ENCODE peak calls at places on chromosomes 13 and 19, in nine cellular contexts. One of them, this sample, is unnamed.

GRCh38 chr13:107271226-107271625 is 703.3 kb upstream of the ARGLU1 start:
- DNase-seq in psoas muscle: no peak
- DNase-seq in fibroblast of pulmonary artery: peak
- DNase-seq in RWPE1: no peak
- DNase-seq in keratinocyte: no peak
- DNase-seq in IMR-90: peak
- DNase-seq in A549: no peak
- DNase-seq in CD4-positive, alpha-beta T cell: no peak
- DNase-seq in AG04450: no peak
- DNase-seq in this sample: peak

GRCh38 chr19:27765397-27765796 is 1447.6 kb downstream of the UQCRFS1 start:
- DNase-seq in psoas muscle: no peak
- DNase-seq in fibroblast of pulmonary artery: no peak
- DNase-seq in RWPE1: no peak
- DNase-seq in keratinocyte: no peak
- DNase-seq in IMR-90: no peak
- DNase-seq in A549: no peak
- DNase-seq in CD4-positive, alpha-beta T cell: no peak
- DNase-seq in AG04450: no peak
- DNase-seq in this sample: no peak

GRCh38 chr19:330503-330902 is 14.1 kb downstream of the MIER2 start:
- DNase-seq in psoas muscle: no peak
- DNase-seq in fibroblast of pulmonary artery: no peak
- DNase-seq in RWPE1: no peak
- DNase-seq in keratinocyte: no peak
- DNase-seq in IMR-90: no peak
- DNase-seq in A549: no peak
- DNase-seq in CD4-positive, alpha-beta T cell: no peak
- DNase-seq in AG04450: no peak
- DNase-seq in this sample: no peak

GRCh38 chr19:1568320-1569019 is at the start of gene MEX3D:
- DNase-seq in psoas muscle: peak
- DNase-seq in fibroblast of pulmonary artery: peak
- DNase-seq in RWPE1: peak
- DNase-seq in keratinocyte: no peak
- DNase-seq in IMR-90: peak
- DNase-seq in A549: peak
- DNase-seq in CD4-positive, alpha-beta T cell: peak
- DNase-seq in AG04450: no peak
- DNase-seq in this sample: peak

GRCh38 chr19:16216744-16217670 is 19.3 kb downstream of the AP1M1 start:
- DNase-seq in psoas muscle: no peak
- DNase-seq in fibroblast of pulmonary artery: no peak
- DNase-seq in RWPE1: no peak
- DNase-seq in keratinocyte: no peak
- DNase-seq in IMR-90: no peak
- DNase-seq in A549: no peak
- DNase-seq in CD4-positive, alpha-beta T cell: no peak
- DNase-seq in AG04450: no peak
- DNase-seq in this sample: no peak

GRCh38 chr13:98103942-98104880 is 38.7 kb upstream of the FARP1 start:
- DNase-seq in psoas muscle: no peak
- DNase-seq in fibroblast of pulmonary artery: peak
- DNase-seq in RWPE1: peak
- DNase-seq in keratinocyte: no peak
- DNase-seq in IMR-90: peak
- DNase-seq in A549: peak
- DNase-seq in CD4-positive, alpha-beta T cell: no peak
- DNase-seq in AG04450: no peak
- DNase-seq in this sample: peak

GRCh38 chr19:12792853-12793289 is 1.6 kb downstream of the JUNB start:
- DNase-seq in psoas muscle: no peak
- DNase-seq in fibroblast of pulmonary artery: no peak
- DNase-seq in RWPE1: no peak
- DNase-seq in keratinocyte: no peak
- DNase-seq in IMR-90: no peak
- DNase-seq in A549: no peak
- DNase-seq in CD4-positive, alpha-beta T cell: peak
- DNase-seq in AG04450: no peak
- DNase-seq in this sample: no peak

GRCh38 chr19:17829855-17830566 is 8.7 kb upstream of the INSL3 start:
- DNase-seq in psoas muscle: no peak
- DNase-seq in fibroblast of pulmonary artery: peak
- DNase-seq in RWPE1: peak
- DNase-seq in keratinocyte: peak
- DNase-seq in IMR-90: peak
- DNase-seq in A549: peak
- DNase-seq in CD4-positive, alpha-beta T cell: no peak
- DNase-seq in AG04450: no peak
- DNase-seq in this sample: peak

GRCh38 chr19:9362905-9363304 is at the start of gene ZNF177:
- DNase-seq in psoas muscle: no peak
- DNase-seq in fibroblast of pulmonary artery: no peak
- DNase-seq in RWPE1: no peak
- DNase-seq in keratinocyte: no peak
- DNase-seq in IMR-90: no peak
- DNase-seq in A549: no peak
- DNase-seq in CD4-positive, alpha-beta T cell: no peak
- DNase-seq in AG04450: no peak
- DNase-seq in this sample: no peak

GRCh38 chr13:30572859-30573275 is 44.9 kb upstream of the USPL1 start:
- DNase-seq in psoas muscle: no peak
- DNase-seq in fibroblast of pulmonary artery: peak
- DNase-seq in RWPE1: peak
- DNase-seq in keratinocyte: no peak
- DNase-seq in IMR-90: peak
- DNase-seq in A549: peak
- DNase-seq in CD4-positive, alpha-beta T cell: no peak
- DNase-seq in AG04450: no peak
- DNase-seq in this sample: peak
- TF ChIP-seq CTCF in psoas muscle: peak
- TF ChIP-seq CTCF in fibroblast of pulmonary artery: peak
- TF ChIP-seq CTCF in RWPE1: peak
- TF ChIP-seq CTCF in keratinocyte: no peak
- TF ChIP-seq CTCF in IMR-90: peak
- TF ChIP-seq CTCF in A549: peak
- TF ChIP-seq CTCF in CD4-positive, alpha-beta T cell: peak
- TF ChIP-seq CTCF in AG04450: peak
- TF ChIP-seq CTCF in this sample: peak

GRCh38 chr19:13952154-13953020 is at the start of gene DCAF15:
- DNase-seq in psoas muscle: peak
- DNase-seq in fibroblast of pulmonary artery: peak
- DNase-seq in RWPE1: peak
- DNase-seq in keratinocyte: peak
- DNase-seq in IMR-90: peak
- DNase-seq in A549: peak
- DNase-seq in CD4-positive, alpha-beta T cell: peak
- DNase-seq in AG04450: peak
- DNase-seq in this sample: peak

GRCh38 chr19:13951799-13952153 is 533 bp upstream of the DCAF15 start:
- DNase-seq in psoas muscle: no peak
- DNase-seq in fibroblast of pulmonary artery: no peak
- DNase-seq in RWPE1: no peak
- DNase-seq in keratinocyte: no peak
- DNase-seq in IMR-90: no peak
- DNase-seq in A549: no peak
- DNase-seq in CD4-positive, alpha-beta T cell: no peak
- DNase-seq in AG04450: no peak
- DNase-seq in this sample: no peak

GRCh38 chr19:13954185-13954584 is 1.9 kb downstream of the DCAF15 start:
- DNase-seq in psoas muscle: no peak
- DNase-seq in fibroblast of pulmonary artery: no peak
- DNase-seq in RWPE1: no peak
- DNase-seq in keratinocyte: no peak
- DNase-seq in IMR-90: no peak
- DNase-seq in A549: no peak
- DNase-seq in CD4-positive, alpha-beta T cell: no peak
- DNase-seq in AG04450: no peak
- DNase-seq in this sample: no peak

GRCh38 chr19:13951043-13951442 is 1.3 kb upstream of the DCAF15 start:
- DNase-seq in psoas muscle: no peak
- DNase-seq in fibroblast of pulmonary artery: no peak
- DNase-seq in RWPE1: no peak
- DNase-seq in keratinocyte: no peak
- DNase-seq in IMR-90: no peak
- DNase-seq in A549: no peak
- DNase-seq in CD4-positive, alpha-beta T cell: no peak
- DNase-seq in AG04450: no peak
- DNase-seq in this sample: no peak

GRCh38 chr19:13953021-13953531 is 767 bp downstream of the DCAF15 start:
- DNase-seq in psoas muscle: no peak
- DNase-seq in fibroblast of pulmonary artery: peak
- DNase-seq in RWPE1: peak
- DNase-seq in keratinocyte: no peak
- DNase-seq in IMR-90: peak
- DNase-seq in A549: peak
- DNase-seq in CD4-positive, alpha-beta T cell: no peak
- DNase-seq in AG04450: no peak
- DNase-seq in this sample: peak
- TF ChIP-seq CTCF in psoas muscle: no peak
- TF ChIP-seq CTCF in fibroblast of pulmonary artery: no peak
- TF ChIP-seq CTCF in RWPE1: no peak
- TF ChIP-seq CTCF in keratinocyte: no peak
- TF ChIP-seq CTCF in IMR-90: peak
- TF ChIP-seq CTCF in A549: no peak
- TF ChIP-seq CTCF in CD4-positive, alpha-beta T cell: no peak
- TF ChIP-seq CTCF in AG04450: no peak
- TF ChIP-seq CTCF in this sample: peak

DNA sequence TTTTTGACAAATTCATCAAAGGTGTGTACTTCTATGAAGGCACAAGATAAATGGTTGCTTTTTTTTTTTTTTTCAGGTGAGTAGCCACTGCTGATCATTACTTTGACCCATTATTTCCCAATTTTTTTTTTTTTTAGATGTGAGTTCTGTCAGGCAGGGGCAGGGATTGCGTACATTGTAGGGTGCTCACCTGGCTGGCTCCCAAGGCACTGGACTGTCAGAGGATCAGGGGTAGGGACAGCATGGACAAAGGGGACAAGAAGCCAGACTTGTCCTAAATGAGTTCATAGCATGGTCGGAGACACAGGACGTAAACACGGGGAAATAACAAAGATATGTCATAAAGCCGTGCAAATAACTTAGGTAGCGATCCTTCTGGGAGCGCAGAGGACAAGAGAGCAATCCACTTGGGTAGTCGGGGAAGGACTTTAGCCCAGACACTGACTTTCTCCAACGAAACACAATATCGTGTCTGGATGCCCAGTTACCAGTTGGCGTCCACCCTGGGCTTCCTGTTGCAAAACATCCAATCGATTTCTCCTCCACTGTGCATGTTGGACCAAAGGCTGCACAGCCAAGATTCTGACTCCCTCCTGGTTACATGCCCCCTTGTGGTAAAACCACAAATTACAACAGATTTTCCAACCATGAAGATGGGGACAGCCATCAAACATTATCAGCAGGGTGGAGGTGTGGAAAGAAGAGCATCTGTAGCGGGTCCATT is 27.5 kb upstream of the KATNAL1 start:
- DNase-seq in psoas muscle: no peak
- DNase-seq in fibroblast of pulmonary artery: peak
- DNase-seq in RWPE1: no peak
- DNase-seq in keratinocyte: no peak
- DNase-seq in IMR-90: peak
- DNase-seq in A549: peak
- DNase-seq in CD4-positive, alpha-beta T cell: no peak
- DNase-seq in AG04450: no peak
- DNase-seq in this sample: peak
- TF ChIP-seq CTCF in psoas muscle: peak
- TF ChIP-seq CTCF in fibroblast of pulmonary artery: peak
- TF ChIP-seq CTCF in RWPE1: no peak
- TF ChIP-seq CTCF in keratinocyte: peak
- TF ChIP-seq CTCF in IMR-90: peak
- TF ChIP-seq CTCF in A549: peak
- TF ChIP-seq CTCF in CD4-positive, alpha-beta T cell: peak
- TF ChIP-seq CTCF in AG04450: peak
- TF ChIP-seq CTCF in this sample: peak

GRCh38 chr19:3707868-3708206 is 347 bp upstream of the TJP3 start:
- DNase-seq in psoas muscle: no peak
- DNase-seq in fibroblast of pulmonary artery: no peak
- DNase-seq in RWPE1: no peak
- DNase-seq in keratinocyte: no peak
- DNase-seq in IMR-90: no peak
- DNase-seq in A549: no peak
- DNase-seq in CD4-positive, alpha-beta T cell: no peak
- DNase-seq in AG04450: no peak
- DNase-seq in this sample: no peak

GRCh38 chr19:3712663-3713531 is 4.7 kb downstream of the TJP3 start:
- DNase-seq in psoas muscle: no peak
- DNase-seq in fibroblast of pulmonary artery: no peak
- DNase-seq in RWPE1: no peak
- DNase-seq in keratinocyte: no peak
- DNase-seq in IMR-90: no peak
- DNase-seq in A549: no peak
- DNase-seq in CD4-positive, alpha-beta T cell: no peak
- DNase-seq in AG04450: no peak
- DNase-seq in this sample: no peak

GRCh38 chr19:3710265-3710812 is 2.2 kb downstream of the TJP3 start:
- DNase-seq in psoas muscle: peak
- DNase-seq in fibroblast of pulmonary artery: peak
- DNase-seq in RWPE1: peak
- DNase-seq in keratinocyte: no peak
- DNase-seq in IMR-90: peak
- DNase-seq in A549: peak
- DNase-seq in CD4-positive, alpha-beta T cell: no peak
- DNase-seq in AG04450: no peak
- DNase-seq in this sample: peak

DNA sequence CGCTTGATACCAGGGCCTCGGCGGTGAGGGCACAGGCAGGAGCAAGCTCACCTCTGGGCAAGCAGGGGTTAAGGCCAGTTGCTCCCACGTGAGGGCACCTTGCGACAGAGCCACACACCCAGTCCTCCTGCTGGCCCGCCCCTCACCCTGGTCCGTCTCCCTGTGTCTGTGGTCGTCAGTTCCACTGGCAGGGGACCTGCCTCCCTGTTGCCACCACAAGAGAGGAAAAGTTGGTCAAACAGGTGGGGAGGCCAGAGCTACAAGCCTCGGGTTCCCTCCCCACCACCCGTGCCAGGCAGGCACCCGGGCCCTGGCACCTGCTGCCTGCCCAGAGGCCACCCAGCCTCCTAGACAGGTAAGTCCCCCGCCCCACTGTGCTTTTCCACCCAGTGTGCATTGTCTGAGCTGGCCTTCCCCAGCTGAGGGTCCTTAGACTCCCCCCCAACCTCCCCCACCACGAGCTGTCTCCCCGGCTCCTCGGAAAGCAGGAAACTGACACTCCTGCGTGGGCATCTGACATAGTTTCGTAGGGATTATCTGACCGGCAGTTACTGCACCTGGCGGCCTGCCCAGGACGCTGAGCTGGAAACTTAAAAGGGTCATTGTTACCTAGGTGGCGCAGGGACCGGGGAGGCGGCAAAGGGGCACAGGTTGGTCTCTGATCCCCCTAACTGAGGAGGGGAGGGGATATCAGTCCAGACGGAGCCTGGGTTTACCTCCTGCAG is at the start of gene TJP3:
- DNase-seq in psoas muscle: peak
- DNase-seq in fibroblast of pulmonary artery: no peak
- DNase-seq in RWPE1: no peak
- DNase-seq in keratinocyte: no peak
- DNase-seq in IMR-90: peak
- DNase-seq in A549: no peak
- DNase-seq in CD4-positive, alpha-beta T cell: no peak
- DNase-seq in AG04450: no peak
- DNase-seq in this sample: no peak
- TF ChIP-seq CTCF in psoas muscle: no peak
- TF ChIP-seq CTCF in fibroblast of pulmonary artery: no peak
- TF ChIP-seq CTCF in RWPE1: no peak
- TF ChIP-seq CTCF in keratinocyte: no peak
- TF ChIP-seq CTCF in IMR-90: no peak
- TF ChIP-seq CTCF in A549: no peak
- TF ChIP-seq CTCF in CD4-positive, alpha-beta T cell: no peak
- TF ChIP-seq CTCF in AG04450: no peak
- TF ChIP-seq CTCF in this sample: no peak

This sample was measured in fibroblast of mammary gland.